ENCODE peak calls at places on chromosomes 12 and 14, in ten cellular contexts. F is HCT116; H is iPS-NIHi11; W is hepatic stellate cell; X is NCI-H1092; T is stimulated activated CD8-positive, alpha-beta memory T cell treated with anti-CD3 and anti-CD28 coated beads, Interleukin-7, amount 100 ng/mL, for 24 hours; L is fibroblast of mammary gland; N is cardiac fibroblast; C is GM10248; R is left cardiac atrium. J is an unnamed sample.
A peak's percentile ranks its signal among the peaks of the same experiment; 100 is the strongest.

GRCh38 chr12:1552978-1553471 is 41.4 kb downstream of the FBXL14 start:
- DNase-seq in F (no peak), H (no peak), W (no peak), X (no peak), T (no peak), L (peak; percentile 60), N (no peak), C (no peak), R (no peak), J (peak; percentile 39)

GRCh38 chr14:90454041-90455000 is 57.5 kb downstream of the CALM1 start:
- DNase-seq in F (peak; percentile 57), H (peak; percentile 100), W (peak; percentile 68), X (no peak), T (no peak), L (peak; percentile 78), N (peak; percentile 75), C (no peak), R (peak; percentile 89), J (no peak)

GRCh38 chr12:113030875-113031525 is 25.5 kb upstream of the DTX1 start:
- DNase-seq in F (peak; percentile 82), H (peak; percentile 81), W (peak; percentile 59), X (peak; percentile 62), T (no peak), L (peak; percentile 66), N (peak; percentile 79), C (peak; percentile 59), R (peak; percentile 24), J (peak; percentile 21)

GRCh38 chr14:28097585-28097984 is 669.0 kb upstream of the FOXG1 start:
- DNase-seq in F (no peak), H (no peak), W (no peak), X (no peak), T (no peak), L (no peak), N (no peak), C (no peak), R (no peak), J (no peak)

GRCh38 chr12:50400104-50400637 is 514 bp upstream of the LARP4 start:
- DNase-seq in F (no peak), H (no peak), W (no peak), X (no peak), T (no peak), L (no peak), N (no peak), C (no peak), R (no peak), J (no peak)

GRCh38 chr14:54877015-54877702 is 25.5 kb downstream of the GCH1 start:
- DNase-seq in F (no peak), H (no peak), W (no peak), X (no peak), T (no peak), L (peak; percentile 17), N (peak; percentile 48), C (no peak), R (no peak), J (no peak)

GRCh38 chr14:83164016-83164415 is 1630.4 kb upstream of the SEL1L start:
- DNase-seq in F (no peak), H (no peak), W (no peak), X (no peak), T (no peak), L (peak; percentile 89), N (no peak), C (no peak), R (no peak), J (peak; percentile 79)

GRCh38 chr12:28100717-28101116 is 89.5 kb upstream of the CCDC91 start:
- DNase-seq in F (no peak), H (no peak), W (no peak), X (no peak), T (no peak), L (no peak), N (no peak), C (no peak), R (no peak), J (no peak)

GRCh38 chr12:2324375-2324774 is 271.6 kb downstream of the CACNA1C start:
- DNase-seq in F (no peak), H (no peak), W (no peak), X (peak; percentile 98), T (no peak), L (no peak), N (no peak), C (no peak), R (no peak), J (no peak)

GRCh38 chr14:72740504-72740961 is 153.4 kb downstream of the DPF3 start:
- DNase-seq in F (no peak), H (no peak), W (no peak), X (no peak), T (no peak), L (no peak), N (no peak), C (no peak), R (no peak), J (no peak)

GRCh38 chr14:22122227-22123187 is 448.9 kb upstream of the OR4E1 start:
- DNase-seq in F (no peak), H (peak; percentile 26), W (no peak), X (no peak), T (no peak), L (no peak), N (no peak), C (no peak), R (no peak), J (no peak)

GRCh38 chr14:89276424-89276975 is 140.5 kb downstream of the FOXN3 start:
- DNase-seq in F (no peak), H (no peak), W (no peak), X (no peak), T (peak; percentile 47), L (peak; percentile 51), N (no peak), C (peak; percentile 77), R (no peak), J (no peak)

GRCh38 chr14:74049886-74050495 is 30.8 kb downstream of the BBOF1 start:
- DNase-seq in F (no peak), H (no peak), W (no peak), X (no peak), T (no peak), L (peak; percentile 6), N (no peak), C (peak; percentile 22), R (no peak), J (no peak)

GRCh38 chr14:20440882-20441281 is 4.9 kb upstream of the KLHL33 start:
- DNase-seq in F (no peak), H (no peak), W (no peak), X (no peak), T (no peak), L (peak; percentile 16), N (no peak), C (no peak), R (no peak), J (no peak)

GRCh38 chr12:87845995-87846483 is 183.2 kb downstream of the C12orf50 start:
- DNase-seq in F (no peak), H (no peak), W (no peak), X (no peak), T (no peak), L (no peak), N (no peak), C (no peak), R (no peak), J (no peak)

GRCh38 chr14:98966021-98966420 is 306.0 kb downstream of the BCL11B start:
- DNase-seq in F (no peak), H (no peak), W (no peak), X (no peak), T (no peak), L (no peak), N (no peak), C (no peak), R (no peak), J (no peak)

GRCh38 chr12:71591601-71592000 is 72.0 kb downstream of the ZFC3H1 start:
- DNase-seq in F (no peak), H (no peak), W (no peak), X (no peak), T (no peak), L (no peak), N (no peak), C (no peak), R (no peak), J (no peak)

GRCh38 chr14:92659765-92660561 is 88.5 kb downstream of the LGMN start:
- DNase-seq in F (no peak), H (no peak), W (no peak), X (no peak), T (no peak), L (peak; percentile 66), N (peak; percentile 75), C (no peak), R (peak; percentile 46), J (no peak)

GRCh38 chr12:57006809-57007475 is 596 bp upstream of the ZBTB39 start:
- DNase-seq in F (no peak), H (no peak), W (no peak), X (no peak), T (no peak), L (no peak), N (no peak), C (no peak), R (no peak), J (no peak)

J was measured in amniotic stem cell.